ENCODE peak calls at places on chromosomes 4 and X, in nine cellular contexts. E, P, Y, Q, U, L, K, A and F are unnamed samples.

GRCh38 chr4:5967783-5968182 is 50.4 kb downstream of the C4orf50 start:
- DNase-seq in E (no peak), P (no peak), Y (peak; percentile 28), Q (no peak), U (peak; percentile 55), L (no peak), K (no peak), A (no peak), F (no peak)

GRCh38 chrX:86946569-86946968 is 571.0 kb upstream of the KLHL4 start:
- DNase-seq in E (peak; percentile 37), P (peak; percentile 3), Y (no peak), Q (no peak), U (no peak), L (no peak), K (peak; percentile 72), A (peak; percentile 24), F (no peak)

GRCh38 chrX:13487731-13488505 is 81.5 kb upstream of the EGFL6 start:
- DNase-seq in E (peak; percentile 68), P (peak; percentile 81), Y (no peak), Q (peak; percentile 56), U (no peak), L (no peak), K (peak; percentile 30), A (peak; percentile 88), F (no peak)

GRCh38 chr4:106238819-106239420 is 77.1 kb downstream of the TBCK start:
- DNase-seq in E (peak; percentile 50), P (peak; percentile 40), Y (no peak), Q (peak; percentile 27), U (no peak), L (no peak), K (peak; percentile 59), A (peak; percentile 34), F (no peak)

GRCh38 chrX:103276581-103277002 is at the start of gene TCEAL5:
- DNase-seq in E (no peak), P (no peak), Y (no peak), Q (no peak), U (peak; percentile 41), L (no peak), K (no peak), A (no peak), F (no peak)

GRCh38 chr4:67820903-67821302 is 62.9 kb downstream of the TMPRSS11D start:
- DNase-seq in E (no peak), P (no peak), Y (no peak), Q (no peak), U (no peak), L (no peak), K (no peak), A (no peak), F (no peak)

GRCh38 chr4:8586671-8587468 is 5.7 kb upstream of the CPZ start:
- DNase-seq in E (peak; percentile 51), P (no peak), Y (peak; percentile 66), Q (no peak), U (peak; percentile 61), L (no peak), K (no peak), A (no peak), F (peak; percentile 37)

GRCh38 chrX:32873786-32874185 is 337.6 kb downstream of the DMD start:
- DNase-seq in E (no peak), P (no peak), Y (no peak), Q (no peak), U (no peak), L (no peak), K (no peak), A (no peak), F (no peak)

GRCh38 chrX:144335402-144335801 is 451.5 kb downstream of the UBE2NL start:
- DNase-seq in E (no peak), P (no peak), Y (no peak), Q (no peak), U (no peak), L (no peak), K (peak; percentile 1), A (no peak), F (no peak)

GRCh38 chrX:7996414-7996813 is 69.2 kb upstream of the PNPLA4 start:
- DNase-seq in E (no peak), P (peak; percentile 18), Y (no peak), Q (no peak), U (no peak), L (peak; percentile 12), K (peak; percentile 65), A (peak; percentile 40), F (no peak)

GRCh38 chrX:148310402-148311200 is 189.8 kb upstream of the AFF2 start:
- DNase-seq in E (no peak), P (no peak), Y (no peak), Q (no peak), U (no peak), L (no peak), K (no peak), A (no peak), F (no peak)

DNA sequence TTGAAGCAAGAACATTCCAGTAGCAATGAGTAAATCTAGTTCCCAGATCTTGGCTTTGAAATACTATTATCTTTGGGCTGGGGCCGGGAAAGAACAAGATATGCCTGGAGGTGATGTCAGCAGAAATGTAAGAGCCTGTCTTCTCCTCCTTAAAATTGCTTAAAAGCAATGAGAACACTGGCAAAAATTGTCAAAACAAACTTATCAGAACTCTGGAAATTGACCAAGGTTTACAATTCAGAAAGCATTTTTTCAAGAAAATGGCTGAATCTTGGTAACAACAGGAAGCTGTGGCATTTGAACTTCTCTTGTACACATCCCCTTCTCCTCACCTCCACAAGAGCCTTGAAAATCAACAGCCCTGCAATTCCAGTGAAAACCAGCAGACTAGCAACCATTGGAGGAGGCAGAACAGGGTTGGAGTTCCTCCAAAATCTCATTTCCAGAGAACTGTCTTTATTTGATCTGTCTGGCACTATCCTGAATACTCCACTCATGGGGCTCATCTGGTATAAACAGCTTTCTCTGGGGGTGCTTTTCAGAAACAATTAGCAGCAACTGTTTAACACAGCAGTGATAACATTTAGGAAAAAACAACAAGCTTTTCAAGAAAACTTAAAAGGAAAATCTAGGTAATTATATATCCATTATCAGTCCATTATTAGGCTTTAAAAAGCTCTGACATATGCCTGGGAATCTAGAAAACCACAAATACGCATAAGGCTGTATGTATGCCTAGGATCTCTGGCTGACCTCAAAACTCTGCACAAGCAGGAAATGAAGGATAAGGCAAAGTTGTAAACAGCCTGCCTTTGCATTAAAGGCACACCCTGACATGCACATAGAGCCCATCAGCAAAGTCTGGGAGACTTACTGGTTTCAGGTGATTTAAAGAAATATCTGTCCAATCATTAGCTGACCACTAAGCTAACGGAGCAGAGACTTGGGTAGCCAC is 13.7 kb downstream of the TIMP1 start:
- DNase-seq in E (no peak), P (peak; percentile 60), Y (no peak), Q (no peak), U (no peak), L (no peak), K (no peak), A (peak; percentile 89), F (no peak)
- H3K4me1 ChIP-seq in E (no peaks in the 10 kb centered on the region), P (no peaks in the 10 kb centered on the region), Y (no peaks in the 10 kb centered on the region), Q (no peaks in the 10 kb centered on the region), U (no peaks in the 10 kb centered on the region), L (no peaks in the 10 kb centered on the region), K (no peaks in the 10 kb centered on the region), A (peaks cover 7% of the 10 kb centered on the region), F (no peaks in the 10 kb centered on the region)

GRCh38 chr4:94763500-94763899 is 5.7 kb downstream of the BMPR1B start:
- DNase-seq in E (no peak), P (no peak), Y (no peak), Q (no peak), U (no peak), L (no peak), K (no peak), A (no peak), F (no peak)

GRCh38 chr4:94764069-94764468 is 6.3 kb downstream of the BMPR1B start:
- DNase-seq in E (no peak), P (no peak), Y (no peak), Q (no peak), U (no peak), L (no peak), K (no peak), A (no peak), F (no peak)

GRCh38 chr4:94765174-94765573 is 7.4 kb downstream of the BMPR1B start:
- DNase-seq in E (no peak), P (no peak), Y (no peak), Q (no peak), U (no peak), L (no peak), K (no peak), A (no peak), F (no peak)

GRCh38 chr4:94762326-94762725 is 4.6 kb downstream of the BMPR1B start:
- DNase-seq in E (no peak), P (no peak), Y (no peak), Q (no peak), U (no peak), L (no peak), K (no peak), A (no peak), F (no peak)

GRCh38 chr4:94763005-94763404 is 5.2 kb downstream of the BMPR1B start:
- DNase-seq in E (no peak), P (no peak), Y (no peak), Q (no peak), U (no peak), L (no peak), K (no peak), A (no peak), F (no peak)
- H3K4me3 ChIP-seq in E (no peak overlapping the region), P (no peak overlapping the region), Y (no peak overlapping the region), Q (no peak overlapping the region), U (no peak overlapping the region), L (no peak overlapping the region), K (no peak overlapping the region), A (no peak overlapping the region), F (no peak overlapping the region)

DNA sequence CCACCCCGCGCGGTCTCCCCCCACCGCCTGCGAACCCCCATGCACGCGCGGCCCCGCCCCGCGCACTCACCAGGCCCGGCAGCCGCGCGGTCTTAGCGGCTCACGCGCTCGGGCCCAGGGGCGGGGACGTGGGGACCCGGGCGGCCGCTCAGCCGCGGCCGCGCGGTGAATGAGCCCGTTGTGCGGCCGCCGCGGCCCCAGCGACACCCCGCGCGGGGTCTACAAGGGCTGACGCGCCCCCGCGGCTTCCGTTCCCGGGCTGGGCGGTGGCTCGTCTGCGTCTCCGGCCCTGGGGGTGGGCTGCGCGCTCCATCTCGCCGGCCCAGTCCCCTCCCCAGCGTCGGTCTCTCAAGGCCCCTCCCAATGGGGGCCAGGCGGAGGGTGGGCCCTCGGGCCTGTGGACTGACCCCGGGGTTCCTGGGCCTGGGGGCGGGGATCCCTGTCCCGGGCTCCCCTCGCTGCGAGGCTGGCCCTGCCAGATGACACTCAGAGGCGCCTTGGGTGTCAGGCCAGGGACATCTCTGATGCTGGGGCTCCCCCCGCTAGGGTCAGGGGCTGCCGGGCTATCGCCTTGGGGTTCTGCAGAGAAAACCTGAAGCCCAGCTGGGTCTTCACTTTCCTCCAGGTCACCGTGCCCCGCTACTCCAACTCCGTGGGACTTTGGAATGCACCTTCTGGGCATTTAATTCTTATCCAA is 4.3 kb upstream of the SLC26A1 start:
- DNase-seq in E (no peak), P (no peak), Y (peak; percentile 74), Q (no peak), U (no peak), L (no peak), K (peak; percentile 68), A (no peak), F (no peak)
- H3K4me1 ChIP-seq in E (peaks cover 43% of the 10 kb centered on the region), P (peaks cover 3% of the 10 kb centered on the region), Y (peaks cover 18% of the 10 kb centered on the region), Q (peaks cover 10% of the 10 kb centered on the region), U (peaks cover 41% of the 10 kb centered on the region), L (peaks cover 20% of the 10 kb centered on the region), K (no peaks in the 10 kb centered on the region), A (peaks cover 4% of the 10 kb centered on the region), F (peaks cover 33% of the 10 kb centered on the region)

GRCh38 chr4:84024405-84024804 is 474.7 kb downstream of the NKX6-1 start:
- DNase-seq in E (no peak), P (no peak), Y (no peak), Q (no peak), U (no peak), L (no peak), K (no peak), A (no peak), F (no peak)
- H3K4me3 ChIP-seq in E (no peak overlapping the region), P (no peak overlapping the region), Y (no peak overlapping the region), Q (no peak overlapping the region), U (no peak overlapping the region), L (no peak overlapping the region), K (no peak overlapping the region), A (no peak overlapping the region), F (no peak overlapping the region)

GRCh38 chr4:124431663-124432192 is 280.8 kb downstream of the ANKRD50 start:
- DNase-seq in E (no peak), P (peak; percentile 51), Y (no peak), Q (no peak), U (no peak), L (no peak), K (no peak), A (peak; percentile 75), F (no peak)
- H3K4me1 ChIP-seq in E (no peaks in the 10 kb centered on the region), P (peaks cover 81% of the 10 kb centered on the region), Y (peaks cover 3% of the 10 kb centered on the region), Q (no peaks in the 10 kb centered on the region), U (no peaks in the 10 kb centered on the region), L (no peaks in the 10 kb centered on the region), K (no peaks in the 10 kb centered on the region), A (peaks cover 2% of the 10 kb centered on the region), F (peaks cover 20% of the 10 kb centered on the region)